ENCODE peak calls at places on chromosomes 1 and 21, in nine cellular contexts. S, B, Y, C, R, F, X, O and L are unnamed samples.

GRCh38 chr1:180248176-180248575 is 18.1 kb downstream of the LHX4 start:
- DNase-seq in S (no peak), X (no peak), F (peak; percentile 5), B (no peak), Y (no peak), C (no peak), O (no peak), R (no peak), L (no peak)

GRCh38 chr1:57272601-57273000 is 151.3 kb downstream of the DAB1 start:
- DNase-seq in O (no peak), R (no peak), C (no peak), B (no peak), S (no peak), X (no peak), Y (no peak), F (no peak), L (no peak)

GRCh38 chr1:15739745-15740144 is 2.6 kb upstream of the TMEM82 start:
- DNase-seq in B (no peak), R (no peak), X (no peak), C (no peak), Y (no peak), F (no peak), S (no peak), O (peak; percentile 22), L (no peak)

GRCh38 chr1:10632691-10633090 is 157.9 kb downstream of the PEX14 start:
- DNase-seq in F (peak; percentile 14), C (no peak), X (no peak), B (no peak), S (no peak), O (no peak), R (no peak), Y (no peak), L (no peak)

GRCh38 chr1:156833598-156833997 is 16.9 kb upstream of the SH2D2A start:
- DNase-seq in X (no peak), Y (no peak), R (no peak), C (no peak), F (no peak), B (no peak), S (no peak), O (no peak), L (no peak)

GRCh38 chr1:241519308-241520079 is at the start of gene FH:
- DNase-seq in C (peak; percentile 94), O (peak; percentile 100), S (peak; percentile 99), B (peak; percentile 93), X (peak; percentile 95), R (peak; percentile 88), Y (peak; percentile 100), F (peak; percentile 98), L (peak; percentile 100)

GRCh38 chr1:64231153-64231552 is 27.7 kb downstream of the UBE2U start:
- DNase-seq in R (no peak), S (peak; percentile 11), B (no peak), C (peak; percentile 11), Y (peak; percentile 29), F (no peak), O (no peak), X (no peak), L (peak; percentile 26)

GRCh38 chr1:165369255-165369848 is 12.8 kb upstream of the LMX1A start:
- DNase-seq in C (no peak), O (peak; percentile 35), R (no peak), F (peak; percentile 71), B (peak; percentile 11), Y (peak; percentile 66), X (peak; percentile 49), S (peak; percentile 48), L (peak; percentile 52)

GRCh38 chr1:43853161-43853921 is 80.3 kb upstream of the ARTN start:
- DNase-seq in R (no peak), X (no peak), O (no peak), C (peak; percentile 84), S (peak; percentile 87), F (peak; percentile 82), Y (peak; percentile 88), B (peak; percentile 20), L (peak; percentile 32)

GRCh38 chr1:42993631-42994121 is 35.0 kb upstream of the SLC2A1 start:
- DNase-seq in C (no peak), O (peak; percentile 24), Y (no peak), F (peak; percentile 61), R (no peak), X (no peak), B (no peak), S (no peak), L (peak; percentile 31)

GRCh38 chr1:226123591-226124471 is 61.3 kb downstream of the H3-3A start:
- DNase-seq in B (no peak), F (peak; percentile 9), Y (no peak), X (no peak), C (no peak), R (no peak), O (no peak), S (no peak), L (no peak)

GRCh38 chr1:66478116-66478515 is 55.8 kb upstream of the SGIP1 start:
- DNase-seq in R (no peak), Y (no peak), B (no peak), F (no peak), S (no peak), X (no peak), O (no peak), C (no peak), L (no peak)

GRCh38 chr21:20662523-20662922 is 335.7 kb upstream of the NCAM2 start:
- DNase-seq in C (no peak), Y (no peak), F (no peak), S (no peak), B (no peak), R (no peak), O (no peak), X (no peak), L (no peak)